ENCODE peak calls at places on chromosomes 3 and 15, in ten cellular contexts. A is GM23248, K is IMR-90, X is A549, V is K562, N is OCI-LY7, L is hepatocyte, O is neuronal stem cell, U is GM12878, H is endothelial cell of umbilical vein. M is an unnamed sample.
A peak's percentile ranks its signal among the peaks of the same experiment; 100 is the strongest.

GRCh38 chr3:56816061-56816460 is 14.3 kb upstream of the ARHGEF3 start:
- DNase-seq in A (no peak), O (no peak), U (no peak), K (no peak), N (no peak), X (no peak), H (no peak), V (no peak), L (no peak), M (no peak)

GRCh38 chr3:72818092-72818721 is 30.0 kb downstream of the SHQ1 start:
- DNase-seq in V (no peak), O (no peak), K (peak; percentile 36), H (peak; percentile 54), L (peak; percentile 35), N (peak; percentile 22), A (peak; percentile 56), X (peak; percentile 13), U (no peak), M (peak; percentile 41)

GRCh38 chr3:468172-468571 is 271.6 kb downstream of the CHL1 start:
- DNase-seq in K (no peak), A (peak; percentile 37), L (peak; percentile 21), O (no peak), H (no peak), V (no peak), N (peak; percentile 24), X (peak; percentile 1), U (no peak), M (no peak)

GRCh38 chr3:52848617-52849016 is 13.8 kb upstream of the MUSTN1 start:
- DNase-seq in N (no peak), U (no peak), A (peak; percentile 87), O (no peak), V (peak; percentile 15), K (peak; percentile 91), L (no peak), X (peak; percentile 9), H (no peak), M (no peak)

GRCh38 chr3:45943207-45943846 is at the start of gene CXCR6:
- DNase-seq in U (no peak), N (no peak), X (no peak), K (peak; percentile 33), L (no peak), V (no peak), O (no peak), A (peak; percentile 34), H (no peak), M (no peak)

GRCh38 chr3:57709559-57709958 is 16.7 kb upstream of the DENND6A start:
- DNase-seq in X (no peak), K (no peak), O (no peak), A (no peak), V (no peak), H (peak; percentile 69), L (no peak), U (no peak), N (no peak), M (no peak)

GRCh38 chr15:31032959-31033358 is 41.5 kb upstream of the MTMR10 start:
- DNase-seq in O (no peak), H (peak; percentile 88), V (no peak), U (no peak), L (no peak), N (no peak), K (peak; percentile 76), X (no peak), A (peak; percentile 41), M (no peak)

GRCh38 chr3:97736928-97737327 is 27.6 kb upstream of the ARL6 start:
- DNase-seq in L (no peak), V (no peak), A (no peak), H (peak; percentile 16), X (no peak), O (no peak), N (no peak), U (no peak), K (no peak), M (no peak)

GRCh38 chr15:59244337-59244736 is 37.7 kb downstream of the LDHAL6B start:
- DNase-seq in U (peak; percentile 71), K (no peak), V (no peak), L (peak; percentile 55), X (no peak), N (no peak), O (no peak), A (no peak), H (no peak), M (no peak)

GRCh38 chr3:41683666-41684350 is 278.1 kb downstream of the ULK4 start:
- DNase-seq in L (peak; percentile 80), U (no peak), V (no peak), N (no peak), A (peak; percentile 84), K (peak; percentile 54), X (peak; percentile 69), O (no peak), H (no peak), M (peak; percentile 52)

GRCh38 chr3:102237838-102238237 is 197.0 kb upstream of the ZPLD1 start:
- DNase-seq in K (no peak), O (no peak), A (no peak), X (no peak), L (no peak), N (no peak), H (no peak), V (no peak), U (no peak), M (no peak)

GRCh38 chr3:32910954-32911353 is 40.5 kb upstream of the CCR4 start:
- DNase-seq in X (no peak), A (peak; percentile 55), O (no peak), K (no peak), L (no peak), U (no peak), N (no peak), V (peak; percentile 2), H (no peak), M (no peak)

DNA sequence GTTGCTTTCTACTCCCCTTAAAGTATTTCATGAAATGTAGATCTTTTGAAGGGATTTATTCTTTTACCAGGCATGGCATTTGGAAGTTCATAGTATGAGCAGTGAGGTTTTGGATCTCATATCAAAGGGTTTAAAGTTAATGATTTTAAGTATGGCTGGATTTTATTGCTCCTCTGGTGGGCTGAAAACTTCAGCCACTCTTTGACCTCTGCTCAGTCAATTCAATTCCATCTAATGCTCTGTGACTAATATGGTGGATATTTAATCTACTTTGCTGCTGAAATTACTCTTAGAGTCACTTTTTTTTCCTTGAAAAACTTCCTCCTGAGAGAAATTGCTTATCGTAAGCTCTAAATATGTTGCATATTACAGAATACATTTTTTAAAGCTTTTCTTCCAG is 218.6 kb downstream of the NR2F2 start:
- DNase-seq in U (no peak), L (no peak), O (no peak), V (no peak), N (no peak), X (no peak), H (no peak), A (no peak), K (no peak), M (no peak)
- H3K4me1 ChIP-seq in U (no peaks in the 10 kb centered on the region), L (no peaks in the 10 kb centered on the region), O (no peaks in the 10 kb centered on the region), V (no peaks in the 10 kb centered on the region), N (no peaks in the 10 kb centered on the region), X (no peaks in the 10 kb centered on the region), H (no peaks in the 10 kb centered on the region), A (peaks cover 23% of the 10 kb centered on the region), K (no peaks in the 10 kb centered on the region), M (no peaks in the 10 kb centered on the region)

DNA sequence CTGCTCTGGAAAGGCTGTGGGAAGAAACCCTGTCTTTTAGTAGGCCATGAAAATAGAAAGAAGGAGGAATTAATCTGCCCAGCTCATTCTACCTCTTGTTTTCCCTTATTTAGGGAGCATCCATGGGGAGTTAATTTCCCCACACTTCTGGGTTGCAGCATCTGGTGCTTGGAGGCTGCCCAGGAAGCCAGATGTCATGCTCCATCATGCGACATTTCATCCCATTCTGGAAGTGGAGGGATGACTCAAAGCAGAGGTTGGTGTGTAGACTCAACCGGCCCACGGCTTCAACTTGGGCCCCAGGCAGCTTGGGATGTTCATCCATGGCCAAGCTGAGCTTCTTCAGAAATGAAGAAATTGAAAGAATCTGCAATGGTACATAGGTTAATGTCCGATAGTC is 24.4 kb upstream of the PROK2 start:
- DNase-seq in V (no peak), N (no peak), O (no peak), H (no peak), A (peak; percentile 9), U (no peak), L (no peak), K (no peak), X (no peak), M (no peak)
- H3K4me3 ChIP-seq in V (no peak overlapping the region), N (no peak overlapping the region), O (no peak overlapping the region), H (no peak overlapping the region), A (no peak overlapping the region), U (no peak overlapping the region), L (no peak overlapping the region), K (no peak overlapping the region), X (no peak overlapping the region), M (no peak overlapping the region)

DNA sequence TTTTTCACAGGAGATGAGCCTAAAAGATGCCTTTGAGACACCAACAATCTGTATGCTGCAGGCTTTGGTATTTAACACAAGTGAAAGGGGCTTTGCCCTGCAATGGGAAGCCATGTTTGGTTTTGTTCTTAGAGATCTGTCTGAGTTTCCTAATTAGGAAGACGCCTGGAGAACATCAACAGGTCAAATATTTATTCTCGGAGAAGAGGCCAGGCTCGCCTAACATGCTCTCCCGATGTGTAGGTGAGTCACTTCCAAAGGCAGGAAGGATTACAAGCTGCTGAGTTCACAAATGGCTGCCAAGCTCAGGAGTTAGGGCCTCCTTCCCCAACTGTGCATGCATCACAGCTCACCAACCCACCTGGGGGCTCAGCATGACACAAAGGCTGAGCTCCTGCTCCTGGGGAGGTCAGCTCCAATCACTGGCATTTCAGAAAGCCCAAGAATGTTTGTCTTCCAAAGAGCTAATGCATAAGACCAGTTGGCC is 119.5 kb upstream of the PRICKLE2 start:
- DNase-seq in X (peak; percentile 39), N (no peak), U (no peak), H (no peak), V (no peak), K (peak; percentile 85), A (peak; percentile 93), L (peak; percentile 58), O (no peak), M (peak; percentile 75)
- H3K4me2 ChIP-seq in X (peak overlapping the region; percentile 41), N (no peak overlapping the region), U (no peak overlapping the region), H (no peak overlapping the region), V (no peak overlapping the region), K (peak overlapping the region; percentile 69), A (peak overlapping the region; percentile 52), L (peak overlapping the region; percentile 33), O (no peak overlapping the region), M (no peak overlapping the region)

GRCh38 chr3:149388001-149388435 is 10.6 kb upstream of the TM4SF1 start:
- DNase-seq in O (no peak), A (peak; percentile 90), V (no peak), U (no peak), X (peak; percentile 96), K (peak; percentile 99), N (no peak), L (peak; percentile 54), H (peak; percentile 14), M (peak; percentile 92)

GRCh38 chr3:149384911-149385321 is 7.5 kb upstream of the TM4SF1 start:
- DNase-seq in L (no peak), K (peak; percentile 91), V (no peak), A (peak; percentile 96), H (no peak), U (no peak), X (peak; percentile 70), O (no peak), N (no peak), M (peak; percentile 88)

GRCh38 chr3:149384167-149384566 is 6.7 kb upstream of the TM4SF1 start:
- DNase-seq in N (no peak), O (no peak), V (no peak), U (no peak), H (no peak), A (no peak), K (no peak), L (no peak), X (no peak), M (no peak)

GRCh38 chr3:149385617-149386298 is 8.3 kb upstream of the TM4SF1 start:
- DNase-seq in U (no peak), O (no peak), H (no peak), N (no peak), A (no peak), L (no peak), V (no peak), K (no peak), X (peak; percentile 61), M (no peak)

GRCh38 chr3:149386299-149386606 is 8.8 kb upstream of the TM4SF1 start:
- DNase-seq in V (no peak), U (no peak), A (no peak), H (no peak), X (no peak), K (no peak), L (no peak), N (no peak), O (no peak), M (no peak)
- H3K4me1 ChIP-seq in V (no peaks in the 10 kb centered on the region), U (no peaks in the 10 kb centered on the region), A (peaks cover 64% of the 10 kb centered on the region), H (peaks cover 25% of the 10 kb centered on the region), X (peaks cover 82% of the 10 kb centered on the region), K (peaks cover 39% of the 10 kb centered on the region), L (peaks cover 47% of the 10 kb centered on the region), N (no peaks in the 10 kb centered on the region), O (no peaks in the 10 kb centered on the region), M (peaks cover 32% of the 10 kb centered on the region)